ENCODE peak calls at places on chromosomes 12 and 14, in ten cellular contexts. One of them, this sample, is unnamed.

GRCh38 chr12:124306686-124307555 is 12.0 kb downstream of the RFLNA start:
- DNase-seq in AG10803: no peak
- DNase-seq in skeletal muscle cell: no peak
- DNase-seq in GM12878: no peak
- DNase-seq in fibroblast of lung: no peak
- DNase-seq in endodermal cell: no peak
- DNase-seq in fibroblast of mammary gland: no peak
- DNase-seq in body of pancreas: no peak
- DNase-seq in upper lobe of right lung: no peak
- DNase-seq in effector memory CD4-positive, alpha-beta T cell: no peak
- DNase-seq in this sample: peak; percentile 51

GRCh38 chr14:67815573-67816235 is 686 bp downstream of the ZFYVE26 start:
- DNase-seq in AG10803: peak; percentile 51
- DNase-seq in skeletal muscle cell: no peak
- DNase-seq in GM12878: no peak
- DNase-seq in fibroblast of lung: peak; percentile 66
- DNase-seq in endodermal cell: peak; percentile 49
- DNase-seq in fibroblast of mammary gland: peak; percentile 46
- DNase-seq in body of pancreas: no peak
- DNase-seq in upper lobe of right lung: no peak
- DNase-seq in effector memory CD4-positive, alpha-beta T cell: no peak
- DNase-seq in this sample: no peak

GRCh38 chr12:95473440-95473946 is 459 bp upstream of the METAP2 start:
- DNase-seq in AG10803: peak; percentile 35
- DNase-seq in skeletal muscle cell: no peak
- DNase-seq in GM12878: peak; percentile 13
- DNase-seq in fibroblast of lung: peak; percentile 36
- DNase-seq in endodermal cell: no peak
- DNase-seq in fibroblast of mammary gland: peak; percentile 55
- DNase-seq in body of pancreas: peak; percentile 50
- DNase-seq in upper lobe of right lung: no peak
- DNase-seq in effector memory CD4-positive, alpha-beta T cell: no peak
- DNase-seq in this sample: peak; percentile 57

GRCh38 chr12:104715562-104716182 is 242.4 kb downstream of the SLC41A2 start:
- DNase-seq in AG10803: no peak
- DNase-seq in skeletal muscle cell: no peak
- DNase-seq in GM12878: no peak
- DNase-seq in fibroblast of lung: no peak
- DNase-seq in endodermal cell: no peak
- DNase-seq in fibroblast of mammary gland: no peak
- DNase-seq in body of pancreas: no peak
- DNase-seq in upper lobe of right lung: no peak
- DNase-seq in effector memory CD4-positive, alpha-beta T cell: no peak
- DNase-seq in this sample: no peak

GRCh38 chr12:124039276-124039675 is 66.3 kb downstream of the ZNF664 start:
- DNase-seq in AG10803: peak; percentile 62
- DNase-seq in skeletal muscle cell: no peak
- DNase-seq in GM12878: no peak
- DNase-seq in fibroblast of lung: peak; percentile 86
- DNase-seq in endodermal cell: no peak
- DNase-seq in fibroblast of mammary gland: peak; percentile 47
- DNase-seq in body of pancreas: peak; percentile 56
- DNase-seq in upper lobe of right lung: no peak
- DNase-seq in effector memory CD4-positive, alpha-beta T cell: no peak
- DNase-seq in this sample: no peak

GRCh38 chr14:56648508-56649301 is 69.1 kb downstream of the TMEM260 start:
- DNase-seq in AG10803: no peak
- DNase-seq in skeletal muscle cell: no peak
- DNase-seq in GM12878: no peak
- DNase-seq in fibroblast of lung: no peak
- DNase-seq in endodermal cell: peak; percentile 52
- DNase-seq in fibroblast of mammary gland: no peak
- DNase-seq in body of pancreas: no peak
- DNase-seq in upper lobe of right lung: no peak
- DNase-seq in effector memory CD4-positive, alpha-beta T cell: no peak
- DNase-seq in this sample: peak; percentile 42

GRCh38 chr12:26845057-26845666 is 12.2 kb upstream of the ITPR2 start:
- DNase-seq in AG10803: peak; percentile 56
- DNase-seq in skeletal muscle cell: no peak
- DNase-seq in GM12878: no peak
- DNase-seq in fibroblast of lung: peak; percentile 40
- DNase-seq in endodermal cell: peak; percentile 91
- DNase-seq in fibroblast of mammary gland: peak; percentile 57
- DNase-seq in body of pancreas: peak; percentile 78
- DNase-seq in upper lobe of right lung: peak; percentile 73
- DNase-seq in effector memory CD4-positive, alpha-beta T cell: no peak
- DNase-seq in this sample: peak; percentile 40

GRCh38 chr14:63418020-63418419 is 99.3 kb upstream of the GPHB5 start:
- DNase-seq in AG10803: no peak
- DNase-seq in skeletal muscle cell: no peak
- DNase-seq in GM12878: no peak
- DNase-seq in fibroblast of lung: no peak
- DNase-seq in endodermal cell: no peak
- DNase-seq in fibroblast of mammary gland: no peak
- DNase-seq in body of pancreas: no peak
- DNase-seq in upper lobe of right lung: no peak
- DNase-seq in effector memory CD4-positive, alpha-beta T cell: no peak
- DNase-seq in this sample: no peak

GRCh38 chr14:102951034-102951433 is 28.6 kb downstream of the AMN start:
- DNase-seq in AG10803: no peak
- DNase-seq in skeletal muscle cell: no peak
- DNase-seq in GM12878: no peak
- DNase-seq in fibroblast of lung: no peak
- DNase-seq in endodermal cell: no peak
- DNase-seq in fibroblast of mammary gland: no peak
- DNase-seq in body of pancreas: no peak
- DNase-seq in upper lobe of right lung: no peak
- DNase-seq in effector memory CD4-positive, alpha-beta T cell: no peak
- DNase-seq in this sample: no peak

GRCh38 chr12:108821407-108822397 is 35.7 kb downstream of the SSH1 start:
- DNase-seq in AG10803: peak; percentile 63
- DNase-seq in skeletal muscle cell: no peak
- DNase-seq in GM12878: no peak
- DNase-seq in fibroblast of lung: peak; percentile 87
- DNase-seq in endodermal cell: no peak
- DNase-seq in fibroblast of mammary gland: peak; percentile 72
- DNase-seq in body of pancreas: no peak
- DNase-seq in upper lobe of right lung: peak; percentile 74
- DNase-seq in effector memory CD4-positive, alpha-beta T cell: no peak
- DNase-seq in this sample: no peak

GRCh38 chr12:54596526-54596946 is 8.1 kb upstream of the PPP1R1A start:
- DNase-seq in AG10803: peak; percentile 58
- DNase-seq in skeletal muscle cell: no peak
- DNase-seq in GM12878: no peak
- DNase-seq in fibroblast of lung: peak; percentile 41
- DNase-seq in endodermal cell: peak; percentile 96
- DNase-seq in fibroblast of mammary gland: peak; percentile 65
- DNase-seq in body of pancreas: peak; percentile 77
- DNase-seq in upper lobe of right lung: peak; percentile 75
- DNase-seq in effector memory CD4-positive, alpha-beta T cell: no peak
- DNase-seq in this sample: peak; percentile 73

GRCh38 chr14:100708349-100709217 is 18.1 kb upstream of the DLK1 start:
- DNase-seq in AG10803: no peak
- DNase-seq in skeletal muscle cell: peak; percentile 60
- DNase-seq in GM12878: no peak
- DNase-seq in fibroblast of lung: no peak
- DNase-seq in endodermal cell: peak; percentile 96
- DNase-seq in fibroblast of mammary gland: peak; percentile 41
- DNase-seq in body of pancreas: peak; percentile 85
- DNase-seq in upper lobe of right lung: peak; percentile 87
- DNase-seq in effector memory CD4-positive, alpha-beta T cell: no peak
- DNase-seq in this sample: peak; percentile 97

GRCh38 chr12:12946686-12947355 is 5.1 kb downstream of the GPRC5D start:
- DNase-seq in AG10803: peak; percentile 63
- DNase-seq in skeletal muscle cell: no peak
- DNase-seq in GM12878: no peak
- DNase-seq in fibroblast of lung: no peak
- DNase-seq in endodermal cell: no peak
- DNase-seq in fibroblast of mammary gland: peak; percentile 49
- DNase-seq in body of pancreas: no peak
- DNase-seq in upper lobe of right lung: no peak
- DNase-seq in effector memory CD4-positive, alpha-beta T cell: no peak
- DNase-seq in this sample: no peak

GRCh38 chr12:52452101-52452500 is at the start of gene KRT6B:
- DNase-seq in AG10803: no peak
- DNase-seq in skeletal muscle cell: no peak
- DNase-seq in GM12878: no peak
- DNase-seq in fibroblast of lung: no peak
- DNase-seq in endodermal cell: no peak
- DNase-seq in fibroblast of mammary gland: no peak
- DNase-seq in body of pancreas: no peak
- DNase-seq in upper lobe of right lung: no peak
- DNase-seq in effector memory CD4-positive, alpha-beta T cell: no peak
- DNase-seq in this sample: no peak

GRCh38 chr14:55892906-55893305 is 225.3 kb upstream of the PELI2 start:
- DNase-seq in AG10803: no peak
- DNase-seq in skeletal muscle cell: no peak
- DNase-seq in GM12878: no peak
- DNase-seq in fibroblast of lung: no peak
- DNase-seq in endodermal cell: no peak
- DNase-seq in fibroblast of mammary gland: no peak
- DNase-seq in body of pancreas: no peak
- DNase-seq in upper lobe of right lung: no peak
- DNase-seq in effector memory CD4-positive, alpha-beta T cell: no peak
- DNase-seq in this sample: no peak

DNA sequence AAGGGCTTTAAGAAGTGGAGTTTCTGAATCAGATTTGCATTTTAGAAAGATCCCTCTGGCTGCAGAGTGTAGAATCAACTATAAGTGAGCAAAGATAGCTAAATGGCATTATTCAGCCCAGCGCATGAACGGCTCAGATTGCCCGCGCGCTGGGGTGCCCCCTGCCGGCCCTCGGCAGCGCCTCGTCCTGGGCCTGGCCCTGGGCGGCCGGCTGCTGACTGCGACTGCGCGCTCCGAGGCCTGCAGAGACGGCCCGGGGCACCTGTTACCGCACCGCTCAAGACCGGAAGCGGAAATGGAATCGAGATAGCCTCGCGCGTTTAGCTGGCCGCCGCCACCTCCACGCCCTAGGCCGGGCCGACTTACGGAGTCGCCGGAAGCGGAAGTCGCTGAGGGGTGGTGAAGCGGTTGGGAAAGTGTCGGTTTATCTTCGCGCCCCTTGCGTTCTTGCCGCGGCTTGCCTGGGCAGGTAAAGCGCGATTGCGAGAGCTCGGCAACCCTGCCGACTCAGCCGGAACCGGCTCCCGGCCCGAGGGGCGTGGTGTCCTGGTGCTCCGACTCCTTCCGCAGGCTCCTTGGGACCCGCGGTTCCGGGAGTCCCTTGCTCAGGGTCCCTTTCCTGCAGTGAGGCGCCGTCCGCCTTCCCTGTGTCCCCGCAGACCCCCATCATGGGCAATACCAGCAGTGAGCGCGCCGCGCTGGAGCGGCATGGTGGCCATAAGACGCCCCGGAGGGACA is at the start of gene PRKAB1:
- DNase-seq in AG10803: peak; percentile 97
- DNase-seq in skeletal muscle cell: peak; percentile 89
- DNase-seq in GM12878: peak; percentile 89
- DNase-seq in fibroblast of lung: peak; percentile 97
- DNase-seq in endodermal cell: peak; percentile 100
- DNase-seq in fibroblast of mammary gland: peak; percentile 95
- DNase-seq in body of pancreas: peak; percentile 97
- DNase-seq in upper lobe of right lung: peak; percentile 99
- DNase-seq in effector memory CD4-positive, alpha-beta T cell: peak; percentile 93
- DNase-seq in this sample: peak; percentile 99
- H3K4me3 ChIP-seq in AG10803: peak within 1 kb of the TSS; percentile 94
- H3K4me3 ChIP-seq in skeletal muscle cell: peak within 1 kb of the TSS; percentile 98
- H3K4me3 ChIP-seq in GM12878: peak within 1 kb of the TSS; percentile 98
- H3K4me3 ChIP-seq in fibroblast of lung: peak within 1 kb of the TSS; percentile 89
- H3K4me3 ChIP-seq in endodermal cell: peak within 1 kb of the TSS; percentile 98
- H3K4me3 ChIP-seq in fibroblast of mammary gland: peak within 1 kb of the TSS; percentile 94
- H3K4me3 ChIP-seq in body of pancreas: peak within 1 kb of the TSS; percentile 94
- H3K4me3 ChIP-seq in upper lobe of right lung: peak within 1 kb of the TSS; percentile 88
- H3K4me3 ChIP-seq in effector memory CD4-positive, alpha-beta T cell: peak within 1 kb of the TSS; percentile 86
- H3K4me3 ChIP-seq in this sample: peak within 1 kb of the TSS; percentile 97

GRCh38 chr12:128830505-128830893 is 6.7 kb upstream of the SLC15A4 start:
- DNase-seq in AG10803: no peak
- DNase-seq in skeletal muscle cell: no peak
- DNase-seq in GM12878: peak; percentile 94
- DNase-seq in fibroblast of lung: no peak
- DNase-seq in endodermal cell: no peak
- DNase-seq in fibroblast of mammary gland: no peak
- DNase-seq in body of pancreas: no peak
- DNase-seq in upper lobe of right lung: no peak
- DNase-seq in effector memory CD4-positive, alpha-beta T cell: no peak
- DNase-seq in this sample: no peak
- H3K4me3 ChIP-seq in AG10803: no peak overlapping the region
- H3K4me3 ChIP-seq in skeletal muscle cell: no peak overlapping the region
- H3K4me3 ChIP-seq in GM12878: peak overlapping the region; percentile 35
- H3K4me3 ChIP-seq in fibroblast of lung: no peak overlapping the region
- H3K4me3 ChIP-seq in endodermal cell: no peak overlapping the region
- H3K4me3 ChIP-seq in fibroblast of mammary gland: no peak overlapping the region
- H3K4me3 ChIP-seq in body of pancreas: no peak overlapping the region
- H3K4me3 ChIP-seq in upper lobe of right lung: no peak overlapping the region
- H3K4me3 ChIP-seq in effector memory CD4-positive, alpha-beta T cell: no peak overlapping the region
- H3K4me3 ChIP-seq in this sample: no peak overlapping the region

DNA sequence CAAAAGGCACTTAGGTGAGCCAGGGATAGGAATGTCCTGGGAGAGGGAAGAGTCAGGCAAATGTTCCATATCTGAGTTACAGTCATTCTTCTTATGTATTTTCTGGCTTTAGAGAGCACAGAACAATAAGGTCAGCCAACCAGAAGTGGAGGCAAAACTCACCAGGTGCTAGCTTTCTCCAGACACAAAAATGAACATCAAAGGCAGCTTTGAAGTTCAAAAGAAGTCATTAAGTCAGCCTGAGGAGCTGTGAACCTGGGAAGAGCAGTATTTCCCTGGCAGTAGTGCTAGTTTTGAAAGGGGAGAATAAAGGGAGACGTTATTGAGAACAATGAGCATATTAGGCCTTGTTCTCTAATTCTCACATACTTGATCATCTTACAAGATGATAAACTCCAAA is 199.8 kb upstream of the LMNTD1 start:
- DNase-seq in AG10803: no peak
- DNase-seq in skeletal muscle cell: no peak
- DNase-seq in GM12878: no peak
- DNase-seq in fibroblast of lung: no peak
- DNase-seq in endodermal cell: no peak
- DNase-seq in fibroblast of mammary gland: no peak
- DNase-seq in body of pancreas: no peak
- DNase-seq in upper lobe of right lung: no peak
- DNase-seq in effector memory CD4-positive, alpha-beta T cell: no peak
- DNase-seq in this sample: no peak
- H3K4me3 ChIP-seq in AG10803: no peak overlapping the region
- H3K4me3 ChIP-seq in skeletal muscle cell: no peak overlapping the region
- H3K4me3 ChIP-seq in GM12878: no peak overlapping the region
- H3K4me3 ChIP-seq in fibroblast of lung: no peak overlapping the region
- H3K4me3 ChIP-seq in endodermal cell: no peak overlapping the region
- H3K4me3 ChIP-seq in fibroblast of mammary gland: no peak overlapping the region
- H3K4me3 ChIP-seq in body of pancreas: no peak overlapping the region
- H3K4me3 ChIP-seq in upper lobe of right lung: no peak overlapping the region
- H3K4me3 ChIP-seq in effector memory CD4-positive, alpha-beta T cell: no peak overlapping the region
- H3K4me3 ChIP-seq in this sample: no peak overlapping the region

DNA sequence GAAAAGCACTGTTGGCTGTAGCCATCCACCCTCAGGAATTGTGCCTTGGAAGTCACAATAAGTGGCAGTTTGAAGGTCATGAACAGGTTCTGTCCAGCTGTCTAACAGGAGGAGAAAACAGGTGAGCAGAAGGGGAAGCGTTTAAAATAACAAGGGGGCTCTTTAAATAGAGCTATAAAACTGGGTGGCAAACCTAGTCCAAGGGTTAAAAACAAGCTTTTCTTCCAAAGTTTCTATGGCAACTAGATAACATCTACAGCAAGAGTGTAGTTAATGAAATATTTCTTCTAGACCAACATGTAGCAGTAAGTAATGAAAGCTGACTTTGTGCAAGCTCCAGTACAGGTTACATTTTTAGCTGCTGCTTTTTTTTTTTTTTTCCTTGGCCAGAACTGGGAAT is 107.7 kb upstream of the ARHGAP5 start:
- DNase-seq in AG10803: no peak
- DNase-seq in skeletal muscle cell: no peak
- DNase-seq in GM12878: no peak
- DNase-seq in fibroblast of lung: peak; percentile 68
- DNase-seq in endodermal cell: no peak
- DNase-seq in fibroblast of mammary gland: no peak
- DNase-seq in body of pancreas: no peak
- DNase-seq in upper lobe of right lung: no peak
- DNase-seq in effector memory CD4-positive, alpha-beta T cell: no peak
- DNase-seq in this sample: no peak
- H3K4me3 ChIP-seq in AG10803: no peak overlapping the region
- H3K4me3 ChIP-seq in skeletal muscle cell: no peak overlapping the region
- H3K4me3 ChIP-seq in GM12878: no peak overlapping the region
- H3K4me3 ChIP-seq in fibroblast of lung: no peak overlapping the region
- H3K4me3 ChIP-seq in endodermal cell: no peak overlapping the region
- H3K4me3 ChIP-seq in fibroblast of mammary gland: no peak overlapping the region
- H3K4me3 ChIP-seq in body of pancreas: no peak overlapping the region
- H3K4me3 ChIP-seq in upper lobe of right lung: no peak overlapping the region
- H3K4me3 ChIP-seq in effector memory CD4-positive, alpha-beta T cell: no peak overlapping the region
- H3K4me3 ChIP-seq in this sample: no peak overlapping the region